ENCODE peak calls at places on chromosomes 16 and 17, in ten cellular contexts. Y is endothelial cell of umbilical vein, X is foreskin fibroblast, Q is Caco-2, P is right atrium auricular region, D is epithelial cell of proximal tubule, U is dorsolateral prefrontal cortex, A is adrenal gland, H is fibroblast of the aortic adventitia, W is A549. N is an unnamed sample.

GRCh38 chr16:88697831-88698693 is 8.1 kb downstream of the RNF166 start:
- DNase-seq in Y (no peak), X (no peak), Q (no peak), P (no peak), D (no peak), U (no peak), A (no peak), H (no peak), W (no peak), N (no peak)

GRCh38 chr17:35557353-35557752 is 3.3 kb downstream of the SLFN14 start:
- DNase-seq in Y (no peak), X (no peak), Q (no peak), P (no peak), D (no peak), U (no peak), A (no peak), H (no peak), W (no peak), N (no peak)

GRCh38 chr17:148757-149156 is 11.4 kb downstream of the SCGB1C2 start:
- DNase-seq in Y (no peak), X (no peak), Q (no peak), P (no peak), D (no peak), U (no peak), A (peak), H (no peak), W (no peak), N (no peak)

GRCh38 chr17:10116267-10116666 is 82.1 kb downstream of the GAS7 start:
- DNase-seq in Y (no peak), X (no peak), Q (no peak), P (no peak), D (no peak), U (no peak), A (no peak), H (no peak), W (no peak), N (no peak)

GRCh38 chr17:4738136-4739121 is 1.2 kb upstream of the ZMYND15 start:
- DNase-seq in Y (no peak), X (no peak), Q (peak), P (no peak), D (peak), U (no peak), A (no peak), H (no peak), W (no peak), N (no peak)

GRCh38 chr17:76383645-76384221 is 676 bp upstream of the SPHK1 start:
- DNase-seq in Y (peak), X (peak), Q (no peak), P (no peak), D (no peak), U (no peak), A (no peak), H (peak), W (peak), N (no peak)

GRCh38 chr17:299546-299945 is 53.1 kb downstream of the RPH3AL start:
- DNase-seq in Y (no peak), X (no peak), Q (no peak), P (no peak), D (no peak), U (no peak), A (peak), H (no peak), W (no peak), N (no peak)

GRCh38 chr17:10613775-10614513 is 43.2 kb downstream of the MYH3 start:
- DNase-seq in Y (no peak), X (peak), Q (no peak), P (no peak), D (no peak), U (no peak), A (no peak), H (peak), W (no peak), N (no peak)

GRCh38 chr16:57764341-57765159 is 29.0 kb downstream of the KATNB1 start:
- DNase-seq in Y (peak), X (peak), Q (peak), P (no peak), D (peak), U (no peak), A (peak), H (peak), W (peak), N (no peak)

GRCh38 chr17:45086865-45087495 is 25.9 kb downstream of the NMT1 start:
- DNase-seq in Y (no peak), X (no peak), Q (no peak), P (no peak), D (no peak), U (no peak), A (no peak), H (no peak), W (no peak), N (no peak)

GRCh38 chr17:11969565-11969964 is 27.7 kb downstream of the ZNF18 start:
- DNase-seq in Y (no peak), X (no peak), Q (no peak), P (no peak), D (no peak), U (no peak), A (no peak), H (no peak), W (no peak), N (no peak)

GRCh38 chr17:57368637-57369336 is 112.5 kb downstream of the MSI2 start:
- DNase-seq in Y (peak), X (no peak), Q (no peak), P (no peak), D (no peak), U (no peak), A (no peak), H (no peak), W (no peak), N (no peak)

GRCh38 chr16:86676216-86676800 is 98.0 kb downstream of the FOXL1 start:
- DNase-seq in Y (peak), X (peak), Q (no peak), P (no peak), D (peak), U (no peak), A (no peak), H (peak), W (peak), N (no peak)

GRCh38 chr17:66633322-66633965 is 201.5 kb upstream of the CACNG5 start:
- DNase-seq in Y (no peak), X (peak), Q (no peak), P (no peak), D (no peak), U (no peak), A (no peak), H (peak), W (no peak), N (no peak)

GRCh38 chr16:79071424-79071823 is 529.1 kb downstream of the MAF start:
- DNase-seq in Y (no peak), X (no peak), Q (no peak), P (no peak), D (no peak), U (no peak), A (no peak), H (no peak), W (no peak), N (no peak)

DNA sequence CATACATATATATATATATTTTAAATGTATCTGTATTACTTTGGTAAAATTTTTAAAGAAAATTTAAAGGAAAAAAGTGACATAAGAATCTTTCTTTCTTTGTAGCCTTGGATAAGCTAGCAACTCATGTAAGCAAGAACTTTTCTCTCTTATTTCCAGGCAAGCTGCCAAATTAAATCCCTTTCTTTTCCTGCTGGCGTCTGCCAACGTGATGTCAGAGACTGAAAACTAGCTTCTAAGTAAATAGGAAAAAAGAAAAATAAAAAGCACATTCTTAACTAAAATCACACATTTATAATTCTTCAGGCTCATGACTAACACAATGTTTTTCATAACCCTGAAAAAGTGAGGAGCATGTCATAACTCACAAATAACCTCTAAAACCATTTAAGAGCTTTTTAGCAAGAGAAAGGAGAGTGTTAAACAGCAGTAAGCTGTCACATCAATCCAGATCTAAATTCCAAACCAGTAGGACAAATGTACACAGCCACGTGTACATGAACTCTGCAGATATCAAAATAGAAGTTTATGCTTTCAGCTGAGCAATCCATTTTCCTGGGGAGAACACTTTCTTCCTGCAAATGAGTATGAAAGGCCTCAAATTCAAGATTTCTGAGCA is 110.0 kb downstream of the N4BP1 start:
- DNase-seq in Y (peak), X (peak), Q (no peak), P (peak), D (peak), U (no peak), A (peak), H (peak), W (peak), N (peak)
- H3K4me3 ChIP-seq in Y (no peak), X (no peak), Q (no peak), P (no peak), D (no peak), U (no peak), A (no peak), H (no peak), W (no peak), N (no peak)

GRCh38 chr17:81650951-81651350 is 5.4 kb downstream of the PDE6G start:
- DNase-seq in Y (no peak), X (no peak), Q (no peak), P (no peak), D (no peak), U (no peak), A (no peak), H (no peak), W (no peak), N (no peak)

GRCh38 chr17:81648707-81649085 is 7.6 kb downstream of the PDE6G start:
- DNase-seq in Y (no peak), X (no peak), Q (no peak), P (no peak), D (no peak), U (no peak), A (no peak), H (no peak), W (no peak), N (no peak)

GRCh38 chr17:81648013-81648706 is 8.2 kb downstream of the PDE6G start:
- DNase-seq in Y (no peak), X (no peak), Q (no peak), P (no peak), D (no peak), U (no peak), A (no peak), H (no peak), W (no peak), N (no peak)

GRCh38 chr17:81652901-81653771 is 3.2 kb downstream of the PDE6G start:
- DNase-seq in Y (no peak), X (no peak), Q (no peak), P (no peak), D (no peak), U (no peak), A (no peak), H (no peak), W (no peak), N (no peak)

DNA sequence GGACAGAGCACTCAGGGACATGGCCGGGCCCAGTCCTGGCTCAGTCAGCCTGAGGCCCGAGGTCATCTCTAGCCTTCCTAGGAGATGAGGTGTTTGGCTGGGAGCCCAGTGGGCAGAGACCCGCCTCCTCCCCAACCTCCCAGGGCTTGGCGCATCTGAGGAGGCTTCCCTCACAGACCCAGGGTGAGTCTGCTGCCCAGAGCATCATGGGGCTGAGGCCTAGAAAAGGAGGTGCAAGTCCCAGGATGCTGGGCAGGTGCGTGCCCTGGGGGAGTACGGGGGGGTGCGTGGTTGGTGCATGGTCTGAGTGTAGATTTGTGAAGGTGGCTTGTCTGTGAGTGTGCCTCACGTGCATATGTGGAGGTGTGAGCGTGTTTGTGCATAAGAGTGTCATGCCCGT is 4.7 kb downstream of the PDE6G start:
- DNase-seq in Y (no peak), X (peak), Q (no peak), P (no peak), D (no peak), U (no peak), A (peak), H (peak), W (peak), N (no peak)
- TF ChIP-seq CTCF in Y (no peak), X (no peak), Q (no peak), P (no peak), D (no peak), U (no peak), A (no peak), H (no peak), W (no peak), N (no peak)

DNA sequence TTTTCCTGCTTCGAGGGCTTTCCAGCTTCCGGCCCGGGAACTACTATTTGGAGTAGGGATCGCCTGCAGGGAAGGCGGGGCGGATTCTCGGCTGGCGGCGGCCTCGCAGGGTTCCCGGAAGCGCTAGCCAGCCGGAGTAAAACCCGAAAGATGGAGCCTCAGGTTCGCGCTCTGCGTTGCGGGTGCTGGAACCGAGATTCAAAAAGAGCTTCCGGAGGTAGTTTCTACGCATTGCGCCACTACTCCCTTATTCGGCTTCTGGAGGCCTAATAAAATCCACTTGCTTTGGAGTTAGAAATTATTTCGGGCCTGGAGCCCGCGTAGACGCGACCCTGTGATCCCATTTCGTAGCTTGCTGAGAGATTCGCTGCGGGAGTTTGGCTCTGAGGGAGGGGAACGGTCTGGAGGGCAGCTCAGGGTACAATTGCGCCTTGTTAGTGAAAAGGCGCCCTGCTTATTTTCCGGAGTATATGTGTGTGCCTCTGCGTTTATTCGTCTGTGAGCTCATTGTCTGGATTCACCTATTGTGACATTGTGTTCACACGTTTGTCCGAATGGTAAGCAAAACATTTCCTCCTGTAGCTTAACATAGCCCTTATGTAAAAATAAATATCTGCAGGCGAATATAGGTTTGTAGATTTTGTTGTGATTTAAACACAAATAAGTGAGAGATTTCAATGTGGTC is 712 bp downstream of the PRAC2 start:
- DNase-seq in Y (no peak), X (peak), Q (peak), P (no peak), D (no peak), U (no peak), A (no peak), H (no peak), W (no peak), N (no peak)
- H3K4me3 ChIP-seq in Y (no peak), X (peak), Q (no peak), P (no peak), D (no peak), U (no peak), A (no peak), H (no peak), W (no peak), N (peak)

GRCh38 chr16:23608194-23608593 is 12.1 kb upstream of the NDUFAB1 start:
- DNase-seq in Y (peak), X (peak), Q (no peak), P (no peak), D (no peak), U (no peak), A (no peak), H (peak), W (peak), N (peak)
- TF ChIP-seq CTCF in Y (no peak), X (no peak), Q (no peak), P (no peak), D (no peak), U (no peak), A (no peak), H (no peak), W (no peak), N (no peak)

GRCh38 chr17:37742114-37742761 is 2.6 kb downstream of the HNF1B start:
- DNase-seq in Y (peak), X (peak), Q (peak), P (no peak), D (no peak), U (no peak), A (no peak), H (peak), W (peak), N (no peak)

GRCh38 chr17:37743875-37744632 is 805 bp downstream of the HNF1B start:
- DNase-seq in Y (no peak), X (no peak), Q (peak), P (no peak), D (no peak), U (no peak), A (no peak), H (no peak), W (peak), N (no peak)

GRCh38 chr17:37742762-37743611 is 1.9 kb downstream of the HNF1B start:
- DNase-seq in Y (no peak), X (peak), Q (peak), P (no peak), D (no peak), U (no peak), A (no peak), H (no peak), W (peak), N (no peak)

GRCh38 chr17:37744633-37744927 is 279 bp downstream of the HNF1B start:
- DNase-seq in Y (no peak), X (no peak), Q (no peak), P (no peak), D (no peak), U (no peak), A (no peak), H (no peak), W (peak), N (no peak)

GRCh38 chr17:37743612-37743874 is 1.3 kb downstream of the HNF1B start:
- DNase-seq in Y (no peak), X (no peak), Q (peak), P (no peak), D (no peak), U (no peak), A (no peak), H (no peak), W (peak), N (no peak)
- H3K4me3 ChIP-seq in Y (no peak), X (no peak), Q (peak), P (no peak), D (peak), U (peak), A (no peak), H (no peak), W (peak), N (peak)

DNA sequence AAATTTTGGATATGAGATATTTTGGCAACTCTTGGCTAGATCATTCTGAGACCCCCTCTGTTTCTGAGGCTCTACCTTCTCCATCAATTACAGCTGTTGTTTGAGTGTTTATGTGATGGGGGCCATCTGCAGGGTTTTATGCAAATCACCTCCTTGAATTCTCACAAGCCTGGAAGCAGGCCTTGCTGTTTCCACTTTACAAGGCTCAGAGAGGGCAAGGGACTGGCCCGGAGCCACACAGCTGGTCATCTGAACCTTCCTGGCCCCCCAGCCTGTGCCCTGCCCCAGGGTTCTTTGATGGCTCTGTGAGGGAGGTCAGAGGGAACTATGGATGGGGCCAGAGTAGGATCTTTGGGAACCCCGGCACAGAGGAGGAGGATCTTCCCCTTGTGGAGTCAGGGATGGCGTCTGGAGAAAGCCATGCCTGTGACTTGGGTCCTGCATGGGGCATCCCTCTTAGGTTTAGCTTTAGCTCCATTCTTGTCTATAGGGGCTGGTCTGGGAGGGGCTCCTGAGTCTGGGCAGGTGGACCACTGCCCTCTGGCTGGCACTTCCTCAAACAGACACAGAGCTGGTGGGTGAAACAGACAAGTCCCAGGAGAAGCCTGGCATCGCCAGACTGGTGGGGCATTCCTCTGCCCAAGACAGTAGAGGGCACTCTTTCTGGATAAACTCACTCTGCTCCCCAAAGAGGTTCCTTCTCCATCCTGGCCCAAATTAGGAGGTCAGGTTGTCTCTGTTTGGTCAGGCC is 26.2 kb downstream of the IL21R start:
- DNase-seq in Y (no peak), X (no peak), Q (no peak), P (peak), D (no peak), U (no peak), A (peak), H (no peak), W (no peak), N (no peak)
- TF ChIP-seq CTCF in Y (no peak), X (no peak), Q (no peak), P (no peak), D (peak), U (no peak), A (no peak), H (no peak), W (no peak), N (no peak)

N was measured in LNCaP clone FGC.